ENCODE peak calls at places on chromosomes 11 and 22, in ten cellular contexts. P is cardiac muscle cell; I is naive thymus-derived CD4-positive, alpha-beta T cell; T is body of pancreas; E is ovary; W is psoas muscle; L is fibroblast of lung; A is tibial artery; S is SJSA1; M is CD8-positive, alpha-beta memory T cell. Y is an unnamed sample.

GRCh38 chr11:103358251-103358650 is 249.0 kb downstream of the DYNC2H1 start:
- DNase-seq in P (no peak), I (no peak), T (no peak), E (no peak), W (no peak), L (peak; percentile 78), A (no peak), S (no peak), M (no peak), Y (no peak)

GRCh38 chr11:61701298-61701993 is 21.3 kb downstream of the DAGLA start:
- DNase-seq in P (no peak), I (no peak), T (peak; percentile 35), E (no peak), W (no peak), L (no peak), A (no peak), S (no peak), M (no peak), Y (no peak)

GRCh38 chr22:38316340-38317236 is 645 bp downstream of the CSNK1E start:
- DNase-seq in P (peak; percentile 74), I (peak; percentile 69), T (peak; percentile 66), E (peak; percentile 85), W (peak; percentile 61), L (peak; percentile 60), A (peak; percentile 90), S (peak; percentile 75), M (peak; percentile 53), Y (peak; percentile 78)

GRCh38 chr11:80726236-80726635 is 1285.4 kb upstream of the TENM4 start:
- DNase-seq in P (no peak), I (no peak), T (no peak), E (no peak), W (no peak), L (no peak), A (no peak), S (no peak), M (no peak), Y (no peak)

GRCh38 chr11:120121914-120122473 is 15.9 kb downstream of the TRIM29 start:
- DNase-seq in P (no peak), I (no peak), T (peak; percentile 45), E (no peak), W (no peak), L (no peak), A (no peak), S (no peak), M (no peak), Y (peak; percentile 32)

GRCh38 chr11:76730887-76731286 is 52.3 kb upstream of the TSKU start:
- DNase-seq in P (no peak), I (no peak), T (no peak), E (no peak), W (no peak), L (no peak), A (no peak), S (no peak), M (no peak), Y (no peak)

GRCh38 chr22:19888131-19888746 is 33.6 kb upstream of the GNB1L start:
- DNase-seq in P (no peak), I (no peak), T (no peak), E (no peak), W (peak; percentile 10), L (no peak), A (no peak), S (no peak), M (no peak), Y (peak; percentile 54)

GRCh38 chr11:41879186-41879738 is 419.8 kb upstream of the LRRC4C start:
- DNase-seq in P (no peak), I (no peak), T (no peak), E (no peak), W (no peak), L (peak; percentile 98), A (no peak), S (peak; percentile 94), M (no peak), Y (no peak)

GRCh38 chr11:103877221-103877620 is 159.2 kb upstream of the DDI1 start:
- DNase-seq in P (peak; percentile 33), I (no peak), T (no peak), E (no peak), W (no peak), L (peak; percentile 14), A (no peak), S (no peak), M (no peak), Y (no peak)

GRCh38 chr22:41504397-41504796 is 35.5 kb downstream of the ACO2 start:
- DNase-seq in P (peak; percentile 48), I (no peak), T (no peak), E (no peak), W (peak; percentile 78), L (no peak), A (peak; percentile 93), S (no peak), M (no peak), Y (peak; percentile 78)

GRCh38 chr22:45717787-45718186 is 46.2 kb downstream of the ATXN10 start:
- DNase-seq in P (peak; percentile 41), I (no peak), T (no peak), E (no peak), W (no peak), L (peak; percentile 85), A (no peak), S (peak; percentile 43), M (no peak), Y (no peak)

GRCh38 chr11:126914941-126915340 is 85.6 kb downstream of the KIRREL3 start:
- DNase-seq in P (peak; percentile 54), I (no peak), T (no peak), E (no peak), W (no peak), L (peak; percentile 80), A (no peak), S (no peak), M (no peak), Y (no peak)

GRCh38 chr22:47294571-47294970 is 532.1 kb downstream of the TBC1D22A start:
- DNase-seq in P (no peak), I (no peak), T (no peak), E (no peak), W (no peak), L (no peak), A (no peak), S (no peak), M (no peak), Y (no peak)

GRCh38 chr11:125479113-125479512 is 17.0 kb downstream of the FEZ1 start:
- DNase-seq in P (no peak), I (no peak), T (no peak), E (no peak), W (no peak), L (no peak), A (no peak), S (no peak), M (no peak), Y (no peak)

GRCh38 chr11:115674176-115674575 is 170.0 kb upstream of the CADM1 start:
- DNase-seq in P (no peak), I (no peak), T (no peak), E (no peak), W (no peak), L (peak; percentile 63), A (no peak), S (no peak), M (no peak), Y (no peak)

GRCh38 chr11:124415356-124415923 is 9.2 kb downstream of the OR8B4 start:
- DNase-seq in P (peak; percentile 74), I (no peak), T (peak; percentile 8), E (no peak), W (no peak), L (peak; percentile 40), A (no peak), S (no peak), M (no peak), Y (no peak)

GRCh38 chr11:124405611-124406010 is 6.8 kb upstream of the OR8B3 start:
- DNase-seq in P (no peak), I (no peak), T (no peak), E (no peak), W (no peak), L (peak; percentile 17), A (no peak), S (no peak), M (no peak), Y (no peak)

GRCh38 chr11:124409906-124410305 is 11.1 kb upstream of the OR8B3 start:
- DNase-seq in P (no peak), I (no peak), T (no peak), E (no peak), W (no peak), L (no peak), A (no peak), S (no peak), M (no peak), Y (no peak)
- H3K27me3 ChIP-seq in P (peaks cover 21% of the 10 kb centered on the region), I (peaks cover 3% of the 10 kb centered on the region), T (no peaks in the 10 kb centered on the region), E (no peaks in the 10 kb centered on the region), W (no peaks in the 10 kb centered on the region), L (no peaks in the 10 kb centered on the region), A (peaks cover 4% of the 10 kb centered on the region), S (no peaks in the 10 kb centered on the region), M (peaks cover 2% of the 10 kb centered on the region), Y (no peaks in the 10 kb centered on the region)

GRCh38 chr11:129866328-129866727 is 29.1 kb downstream of the NFRKB start:
- DNase-seq in P (no peak), I (no peak), T (peak; percentile 10), E (no peak), W (no peak), L (no peak), A (no peak), S (no peak), M (no peak), Y (no peak)

GRCh38 chr11:129865701-129866100 is 29.7 kb downstream of the NFRKB start:
- DNase-seq in P (no peak), I (no peak), T (no peak), E (no peak), W (no peak), L (no peak), A (no peak), S (no peak), M (no peak), Y (no peak)

GRCh38 chr11:129861702-129862107 is 33.7 kb downstream of the NFRKB start:
- DNase-seq in P (peak; percentile 94), I (no peak), T (peak; percentile 80), E (peak; percentile 54), W (no peak), L (peak; percentile 97), A (no peak), S (peak; percentile 93), M (no peak), Y (no peak)

GRCh38 chr11:129864811-129865210 is 30.6 kb downstream of the NFRKB start:
- DNase-seq in P (no peak), I (no peak), T (no peak), E (no peak), W (no peak), L (no peak), A (no peak), S (no peak), M (no peak), Y (no peak)

GRCh38 chr11:129862123-129862522 is 33.3 kb downstream of the NFRKB start:
- DNase-seq in P (no peak), I (no peak), T (no peak), E (no peak), W (no peak), L (no peak), A (no peak), S (no peak), M (no peak), Y (no peak)
- H3K4me3 ChIP-seq in P (no peak overlapping the region), I (no peak overlapping the region), T (no peak overlapping the region), E (no peak overlapping the region), W (no peak overlapping the region), L (no peak overlapping the region), A (no peak overlapping the region), S (no peak overlapping the region), M (no peak overlapping the region), Y (no peak overlapping the region)

GRCh38 chr11:19353287-19353686 is 112.5 kb upstream of the E2F8 start:
- DNase-seq in P (no peak), I (no peak), T (no peak), E (no peak), W (no peak), L (no peak), A (no peak), S (no peak), M (no peak), Y (no peak)
- H3K27me3 ChIP-seq in P (peaks cover 17% of the 10 kb centered on the region), I (no peaks in the 10 kb centered on the region), T (no peaks in the 10 kb centered on the region), E (no peaks in the 10 kb centered on the region), W (no peaks in the 10 kb centered on the region), L (peaks cover 21% of the 10 kb centered on the region), A (peaks cover 58% of the 10 kb centered on the region), S (peaks cover 12% of the 10 kb centered on the region), M (peaks cover 3% of the 10 kb centered on the region), Y (peaks cover 25% of the 10 kb centered on the region)

GRCh38 chr11:14357843-14358728 is 897 bp downstream of the RRAS2 start:
- DNase-seq in P (peak; percentile 76), I (peak; percentile 32), T (peak; percentile 69), E (peak; percentile 63), W (peak; percentile 58), L (peak; percentile 74), A (peak; percentile 75), S (peak; percentile 80), M (peak; percentile 27), Y (peak; percentile 60)
- H3K4me3 ChIP-seq in P (peak overlapping the region; percentile 68), I (peak overlapping the region; percentile 61), T (peak overlapping the region; percentile 49), E (peak overlapping the region; percentile 53), W (peak overlapping the region; percentile 95), L (peak overlapping the region; percentile 61), A (peak overlapping the region; percentile 71), S (peak overlapping the region; percentile 100), M (peak overlapping the region; percentile 66), Y (peak overlapping the region; percentile 85)

Y was measured in heart left ventricle.